ENCODE peak calls at places on chromosomes 4 and X, in eight cellular contexts. A, U, P, M, C, I, N and O are unnamed samples.
A peak's percentile ranks its signal among the peaks of the same experiment; 100 is the strongest.

GRCh38 chr4:120003193-120003592 is 63.5 kb downstream of the MAD2L1 start:
- DNase-seq in A (no peak), U (no peak), P (no peak), M (no peak), C (no peak), I (no peak), N (no peak), O (no peak)

GRCh38 chr4:2365054-2365912 is 53.2 kb downstream of the ZFYVE28 start:
- DNase-seq in A (no peak), U (no peak), P (no peak), M (no peak), C (no peak), I (peak; percentile 56), N (no peak), O (no peak)

GRCh38 chrX:63963382-63963781 is 178.4 kb upstream of the ARHGEF9 start:
- DNase-seq in A (no peak), U (no peak), P (no peak), M (no peak), C (no peak), I (no peak), N (no peak), O (no peak)

GRCh38 chrX:110397353-110397752 is 38.7 kb downstream of the RTL9 start:
- DNase-seq in A (no peak), U (no peak), P (no peak), M (no peak), C (no peak), I (no peak), N (no peak), O (no peak)

GRCh38 chrX:42934020-42934701 is 156.2 kb upstream of the PPP1R2C start:
- DNase-seq in A (peak; percentile 28), U (no peak), P (no peak), M (no peak), C (no peak), I (no peak), N (peak; percentile 67), O (no peak)

GRCh38 chr4:125243835-125244397 is 70.8 kb upstream of the FAT4 start:
- DNase-seq in A (no peak), U (no peak), P (no peak), M (no peak), C (no peak), I (no peak), N (no peak), O (peak; percentile 5)

GRCh38 chr4:147550626-147551250 is 66.5 kb upstream of the TMEM184C start:
- DNase-seq in A (no peak), U (no peak), P (no peak), M (no peak), C (no peak), I (no peak), N (no peak), O (peak; percentile 87)

GRCh38 chr4:127920521-127920920 is 39.8 kb downstream of the PLK4 start:
- DNase-seq in A (no peak), U (no peak), P (no peak), M (no peak), C (no peak), I (no peak), N (no peak), O (no peak)

GRCh38 chrX:72297953-72298730 is 7.6 kb downstream of the CITED1 start:
- DNase-seq in A (no peak), U (no peak), P (no peak), M (no peak), C (no peak), I (peak; percentile 74), N (no peak), O (no peak)

GRCh38 chr4:2243682-2244380 is 1.9 kb upstream of the HAUS3 start:
- DNase-seq in A (no peak), U (no peak), P (peak; percentile 61), M (no peak), C (no peak), I (peak; percentile 47), N (peak; percentile 47), O (no peak)

GRCh38 chr4:157221895-157222763 is 1.6 kb downstream of the GRIA2 start:
- DNase-seq in A (no peak), U (peak; percentile 16), P (no peak), M (no peak), C (no peak), I (peak; percentile 81), N (no peak), O (peak; percentile 8)

GRCh38 chrX:103384672-103385071 is 8.3 kb downstream of the BEX3 start:
- DNase-seq in A (no peak), U (no peak), P (no peak), M (no peak), C (no peak), I (no peak), N (no peak), O (no peak)

GRCh38 chrX:20857746-20858145 is 516.5 kb upstream of the CNKSR2 start:
- DNase-seq in A (no peak), U (no peak), P (no peak), M (no peak), C (no peak), I (peak; percentile 26), N (no peak), O (peak; percentile 41)

GRCh38 chrX:21479695-21480280 is 105.6 kb downstream of the CNKSR2 start:
- DNase-seq in A (no peak), U (peak; percentile 30), P (no peak), M (no peak), C (no peak), I (peak; percentile 22), N (no peak), O (peak; percentile 10)

GRCh38 chrX:134294548-134294947 is 57.6 kb downstream of the CCDC160 start:
- DNase-seq in A (no peak), U (no peak), P (no peak), M (no peak), C (no peak), I (peak; percentile 20), N (no peak), O (no peak)

GRCh38 chr4:110533590-110533910 is 57.6 kb downstream of the ENPEP start:
- DNase-seq in A (no peak), U (no peak), P (no peak), M (no peak), C (no peak), I (no peak), N (no peak), O (no peak)

GRCh38 chr4:55125087-55125721 is at the start of gene KDR:
- DNase-seq in A (no peak), U (peak; percentile 7), P (no peak), M (no peak), C (no peak), I (peak; percentile 95), N (no peak), O (peak; percentile 23)

GRCh38 chr4:3108211-3108610 is 33.7 kb downstream of the HTT start:
- DNase-seq in A (no peak), U (no peak), P (no peak), M (no peak), C (no peak), I (no peak), N (no peak), O (no peak)

GRCh38 chr4:7687796-7688195 is 251.9 kb downstream of the AFAP1 start:
- DNase-seq in A (no peak), U (no peak), P (no peak), M (no peak), C (no peak), I (no peak), N (no peak), O (no peak)

GRCh38 chr4:42654606-42655005 is 2.3 kb downstream of the ATP8A1 start:
- DNase-seq in A (peak; percentile 21), U (no peak), P (peak; percentile 59), M (no peak), C (no peak), I (no peak), N (no peak), O (peak; percentile 76)